ENCODE peak calls at places on chromosomes 4 and X, in six cellular contexts. G is CD8-positive, alpha-beta memory T cell; I is tibial nerve; M is brain microvascular endothelial cell; Y is Karpas-422; K is upper lobe of left lung. Z is an unnamed sample.

GRCh38 chr4:153620352-153620751 is 63.7 kb upstream of the TLR2 start:
- DNase-seq in G (no peak), I (no peak), M (no peak), Y (no peak), K (no peak), Z (no peak)

GRCh38 chr4:96786306-96786705 is 946.4 kb downstream of the PDHA2 start:
- DNase-seq in G (no peak), I (no peak), M (no peak), Y (no peak), K (no peak), Z (no peak)

GRCh38 chr4:15749001-15749400 is 29.1 kb upstream of the CD38 start:
- DNase-seq in G (no peak), I (no peak), M (no peak), Y (no peak), K (no peak), Z (no peak)

GRCh38 chr4:78863254-78863869 is 75.9 kb downstream of the PAQR3 start:
- DNase-seq in G (no peak), I (no peak), M (no peak), Y (no peak), K (no peak), Z (no peak)

GRCh38 chr4:120071192-120071795 is 4.6 kb upstream of the MAD2L1 start:
- DNase-seq in G (peak), I (no peak), M (peak), Y (peak), K (no peak), Z (no peak)

GRCh38 chr4:8394125-8394524 is 46.4 kb downstream of the ACOX3 start:
- DNase-seq in G (no peak), I (peak), M (no peak), Y (no peak), K (peak), Z (peak)

GRCh38 chrX:37910186-37910585 is 62.8 kb upstream of the DYNLT3 start:
- DNase-seq in G (no peak), I (no peak), M (no peak), Y (no peak), K (no peak), Z (no peak)

GRCh38 chr4:26609868-26610267 is 26.0 kb downstream of the TBC1D19 start:
- DNase-seq in G (no peak), I (no peak), M (no peak), Y (no peak), K (no peak), Z (no peak)

GRCh38 chr4:4200624-4201023 is 26.1 kb downstream of the OTOP1 start:
- DNase-seq in G (no peak), I (no peak), M (no peak), Y (no peak), K (no peak), Z (no peak)

GRCh38 chr4:15547392-15547791 is 77.7 kb downstream of the CC2D2A start:
- DNase-seq in G (no peak), I (no peak), M (no peak), Y (no peak), K (no peak), Z (no peak)

GRCh38 chrX:20637351-20637750 is 370.6 kb upstream of the RPS6KA3 start:
- DNase-seq in G (no peak), I (no peak), M (no peak), Y (no peak), K (no peak), Z (no peak)

GRCh38 chr4:149980941-149981340 is 97.3 kb upstream of the DCLK2 start:
- DNase-seq in G (peak), I (peak), M (peak), Y (peak), K (no peak), Z (peak)

GRCh38 chr4:153471691-153472080 is 5.5 kb downstream of the TMEM131L start:
- DNase-seq in G (peak), I (no peak), M (no peak), Y (peak), K (no peak), Z (no peak)

GRCh38 chr4:169314906-169315305 is 44.1 kb upstream of the SH3RF1 start:
- DNase-seq in G (no peak), I (peak), M (peak), Y (no peak), K (no peak), Z (peak)

GRCh38 chr4:119209077-119209476 is 3.4 kb upstream of the USP53 start:
- DNase-seq in G (no peak), I (no peak), M (peak), Y (no peak), K (no peak), Z (no peak)

GRCh38 chr4:109005523-109005922 is 242.7 kb upstream of the ETNPPL start:
- DNase-seq in G (no peak), I (no peak), M (peak), Y (no peak), K (no peak), Z (no peak)

GRCh38 chr4:107392951-107393350 is 327.1 kb downstream of the PAPSS1 start:
- DNase-seq in G (no peak), I (peak), M (no peak), Y (no peak), K (no peak), Z (no peak)

GRCh38 chr4:175280153-175280552 is 362.0 kb downstream of the ADAM29 start:
- DNase-seq in G (no peak), I (no peak), M (no peak), Y (no peak), K (no peak), Z (no peak)

GRCh38 chrX:49163555-49164419 is 1.2 kb downstream of the MAGIX start:
- DNase-seq in G (peak), I (peak), M (peak), Y (peak), K (peak), Z (peak)

GRCh38 chrX:50003927-50004326 is 81.5 kb downstream of the CLCN5 start:
- DNase-seq in G (no peak), I (no peak), M (no peak), Y (no peak), K (no peak), Z (no peak)

GRCh38 chr4:123830920-123831319 is 434.3 kb downstream of the SPRY1 start:
- DNase-seq in G (no peak), I (no peak), M (no peak), Y (no peak), K (no peak), Z (no peak)

GRCh38 chr4:171954650-171955049 is 141.4 kb downstream of the GALNTL6 start:
- DNase-seq in G (no peak), I (no peak), M (no peak), Y (no peak), K (no peak), Z (no peak)

GRCh38 chrX:115112411-115112810 is 76.8 kb upstream of the RBMXL3 start:
- DNase-seq in G (no peak), I (no peak), M (no peak), Y (no peak), K (no peak), Z (no peak)

GRCh38 chrX:75968293-75968692 is 183.2 kb upstream of the MAGEE2 start:
- DNase-seq in G (no peak), I (no peak), M (no peak), Y (peak), K (no peak), Z (no peak)

GRCh38 chrX:96183843-96184242 is 500.8 kb upstream of the DIAPH2 start:
- DNase-seq in G (no peak), I (peak), M (no peak), Y (peak), K (no peak), Z (no peak)

GRCh38 chr4:152052431-152053057 is 291.7 kb upstream of the GATB start:
- DNase-seq in G (no peak), I (no peak), M (peak), Y (no peak), K (no peak), Z (no peak)

GRCh38 chrX:129779747-129780146 is at the start of gene SASH3:
- DNase-seq in G (peak), I (peak), M (no peak), Y (peak), K (peak), Z (peak)

GRCh38 chr4:153789741-153790651 is 1.1 kb upstream of the SFRP2 start:
- DNase-seq in G (no peak), I (peak), M (no peak), Y (no peak), K (no peak), Z (peak)

GRCh38 chr4:8117278-8117682 is 41.3 kb downstream of the ABLIM2 start:
- DNase-seq in G (peak), I (peak), M (peak), Y (peak), K (no peak), Z (peak)

GRCh38 chrX:72029473-72030411 is 102.0 kb downstream of the RTL5 start:
- DNase-seq in G (no peak), I (no peak), M (peak), Y (no peak), K (no peak), Z (no peak)

GRCh38 chr4:16846520-16847117 is 51.8 kb downstream of the LDB2 start:
- DNase-seq in G (no peak), I (no peak), M (no peak), Y (no peak), K (no peak), Z (no peak)

GRCh38 chrX:56564921-56565861 is 1.8 kb downstream of the UBQLN2 start:
- DNase-seq in G (no peak), I (no peak), M (no peak), Y (peak), K (peak), Z (peak)

GRCh38 chr4:110475881-110476818 is at the start of gene ENPEP:
- DNase-seq in G (no peak), I (peak), M (peak), Y (no peak), K (peak), Z (peak)
- H3K27ac ChIP-seq in G (no peak), I (peak), M (no peak), Y (no peak), K (peak), Z (peak)

GRCh38 chr4:6415306-6415705 is 57.1 kb downstream of the PPP2R2C start:
- DNase-seq in G (no peak), I (no peak), M (no peak), Y (no peak), K (no peak), Z (no peak)
- H3K27ac ChIP-seq in G (no peak), I (no peak), M (no peak), Y (no peak), K (no peak), Z (no peak)

DNA sequence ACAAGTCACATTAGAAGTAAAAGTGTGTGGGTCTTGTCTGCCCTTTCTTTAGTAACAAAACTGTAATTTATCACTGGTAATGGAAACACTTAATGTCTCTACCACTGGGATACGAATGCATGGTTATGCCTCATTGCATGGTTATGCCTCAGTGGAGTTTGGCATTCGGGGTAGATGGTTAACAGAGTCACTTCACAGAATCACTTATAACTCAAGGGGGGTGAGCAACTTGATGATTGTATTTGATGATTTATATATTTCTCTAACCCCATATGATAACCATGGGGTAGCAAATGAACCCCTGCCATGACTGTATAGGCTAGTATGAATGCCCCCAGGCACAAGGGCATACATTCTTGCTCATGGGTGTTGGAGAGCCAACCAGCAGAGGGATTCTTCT is 1.6 kb upstream of the ARHGAP6 start:
- DNase-seq in G (no peak), I (no peak), M (no peak), Y (no peak), K (no peak), Z (no peak)
- H3K27ac ChIP-seq in G (no peak), I (no peak), M (no peak), Y (no peak), K (no peak), Z (no peak)

GRCh38 chrX:106718709-106719108 is 7.8 kb upstream of the RNF128 start:
- DNase-seq in G (no peak), I (no peak), M (no peak), Y (no peak), K (no peak), Z (no peak)
- H3K27ac ChIP-seq in G (no peak), I (no peak), M (no peak), Y (no peak), K (no peak), Z (no peak)

DNA sequence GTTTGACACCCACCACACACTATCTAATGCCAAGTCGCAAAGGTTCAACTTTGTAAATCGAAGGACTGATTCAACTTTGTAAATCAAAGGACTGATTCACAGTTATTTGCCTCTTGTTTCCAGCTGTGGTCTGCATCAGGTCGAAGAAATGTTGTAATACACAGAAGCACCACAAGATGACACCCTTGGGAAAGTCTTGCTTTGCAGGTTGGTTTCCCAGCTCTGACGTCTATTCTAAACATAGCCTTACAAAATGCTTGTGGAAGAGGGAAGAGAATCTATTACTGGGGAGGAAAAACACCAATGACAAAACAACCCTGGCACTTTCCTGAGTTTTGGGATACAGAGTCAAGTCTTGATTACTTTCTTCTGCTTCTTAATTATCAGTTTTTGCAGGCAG is 35.3 kb downstream of the SUPT20HL1 start:
- DNase-seq in G (peak), I (peak), M (peak), Y (peak), K (no peak), Z (no peak)
- H3K27ac ChIP-seq in G (no peak), I (no peak), M (no peak), Y (no peak), K (no peak), Z (no peak)